ENCODE peak calls at places on chromosomes 11 and 22, in six cellular contexts. One of them, this sample, is unnamed.
A peak's percentile ranks its signal among the peaks of the same experiment; 100 is the strongest.

GRCh38 chr11:45834298-45834756 is 12.9 kb upstream of the CRY2 start:
- DNase-seq in mesenchymal stem cell: no peak
- DNase-seq in mesendoderm: no peak
- DNase-seq in H9: no peak
- DNase-seq in IMR-90: no peak
- DNase-seq in neuronal stem cell: no peak
- DNase-seq in this sample: no peak

GRCh38 chr11:66365711-66366619 is 5.6 kb downstream of the SLC29A2 start:
- DNase-seq in H9: no peak
- DNase-seq in IMR-90: no peak
- DNase-seq in mesenchymal stem cell: no peak
- DNase-seq in mesendoderm: no peak
- DNase-seq in neuronal stem cell: no peak
- DNase-seq in this sample: no peak

GRCh38 chr11:38392176-38392575 is 1794.1 kb upstream of the RAG2 start:
- DNase-seq in H9: no peak
- DNase-seq in IMR-90: no peak
- DNase-seq in neuronal stem cell: no peak
- DNase-seq in mesenchymal stem cell: no peak
- DNase-seq in mesendoderm: peak; percentile 45
- DNase-seq in this sample: no peak

GRCh38 chr11:75355051-75355450 is 3.6 kb upstream of the ARRB1 start:
- DNase-seq in H9: no peak
- DNase-seq in neuronal stem cell: no peak
- DNase-seq in IMR-90: no peak
- DNase-seq in mesenchymal stem cell: no peak
- DNase-seq in mesendoderm: no peak
- DNase-seq in this sample: no peak

GRCh38 chr11:69027704-69028372 is 14.8 kb upstream of the MRGPRF start:
- DNase-seq in mesenchymal stem cell: peak; percentile 73
- DNase-seq in H9: no peak
- DNase-seq in mesendoderm: no peak
- DNase-seq in neuronal stem cell: no peak
- DNase-seq in IMR-90: peak; percentile 31
- DNase-seq in this sample: peak; percentile 14

GRCh38 chr11:64130618-64131017 is 35.3 kb downstream of the MACROD1 start:
- DNase-seq in neuronal stem cell: no peak
- DNase-seq in H9: no peak
- DNase-seq in IMR-90: no peak
- DNase-seq in mesenchymal stem cell: no peak
- DNase-seq in mesendoderm: no peak
- DNase-seq in this sample: no peak

GRCh38 chr22:40204331-40205116 is 26.8 kb downstream of the TNRC6B start:
- DNase-seq in IMR-90: peak; percentile 73
- DNase-seq in mesenchymal stem cell: peak; percentile 88
- DNase-seq in neuronal stem cell: no peak
- DNase-seq in H9: no peak
- DNase-seq in mesendoderm: no peak
- DNase-seq in this sample: peak; percentile 90

GRCh38 chr22:32267011-32267410 is 11.9 kb upstream of the SLC5A4 start:
- DNase-seq in H9: no peak
- DNase-seq in neuronal stem cell: no peak
- DNase-seq in mesenchymal stem cell: no peak
- DNase-seq in mesendoderm: no peak
- DNase-seq in IMR-90: no peak
- DNase-seq in this sample: no peak

GRCh38 chr11:73576226-73576625 is 21.7 kb downstream of the FAM168A start:
- DNase-seq in mesenchymal stem cell: no peak
- DNase-seq in mesendoderm: no peak
- DNase-seq in IMR-90: no peak
- DNase-seq in neuronal stem cell: peak; percentile 30
- DNase-seq in H9: no peak
- DNase-seq in this sample: no peak

GRCh38 chr22:49712195-49712791 is 115.4 kb downstream of the BRD1 start:
- DNase-seq in IMR-90: no peak
- DNase-seq in mesenchymal stem cell: no peak
- DNase-seq in mesendoderm: peak; percentile 46
- DNase-seq in H9: peak; percentile 66
- DNase-seq in neuronal stem cell: peak; percentile 51
- DNase-seq in this sample: no peak

GRCh38 chr11:60056349-60056969 is at the start of gene MS4A3:
- DNase-seq in mesenchymal stem cell: no peak
- DNase-seq in neuronal stem cell: no peak
- DNase-seq in H9: no peak
- DNase-seq in IMR-90: no peak
- DNase-seq in mesendoderm: peak; percentile 51
- DNase-seq in this sample: peak; percentile 24

GRCh38 chr22:24134090-24134846 is 47.0 kb upstream of the SUSD2 start:
- DNase-seq in mesendoderm: peak; percentile 37
- DNase-seq in neuronal stem cell: peak; percentile 61
- DNase-seq in IMR-90: no peak
- DNase-seq in H9: no peak
- DNase-seq in mesenchymal stem cell: no peak
- DNase-seq in this sample: no peak

GRCh38 chr11:49995559-49995958 is 13.2 kb upstream of the OR4C12 start:
- DNase-seq in mesenchymal stem cell: peak; percentile 15
- DNase-seq in neuronal stem cell: no peak
- DNase-seq in IMR-90: peak; percentile 50
- DNase-seq in mesendoderm: peak; percentile 72
- DNase-seq in H9: peak; percentile 25
- DNase-seq in this sample: no peak

GRCh38 chr11:70901951-70902521 is 350.3 kb downstream of the SHANK2 start:
- DNase-seq in mesendoderm: no peak
- DNase-seq in IMR-90: peak; percentile 7
- DNase-seq in mesenchymal stem cell: peak; percentile 15
- DNase-seq in neuronal stem cell: no peak
- DNase-seq in H9: no peak
- DNase-seq in this sample: no peak

GRCh38 chr22:39724390-39724789 is 153.8 kb downstream of the CACNA1I start:
- DNase-seq in mesenchymal stem cell: no peak
- DNase-seq in mesendoderm: peak; percentile 49
- DNase-seq in neuronal stem cell: no peak
- DNase-seq in IMR-90: no peak
- DNase-seq in H9: peak; percentile 50
- DNase-seq in this sample: no peak

GRCh38 chr11:101686514-101686913 is 102.7 kb upstream of the TRPC6 start:
- DNase-seq in H9: no peak
- DNase-seq in neuronal stem cell: no peak
- DNase-seq in mesenchymal stem cell: peak; percentile 75
- DNase-seq in IMR-90: peak; percentile 80
- DNase-seq in mesendoderm: no peak
- DNase-seq in this sample: peak; percentile 80

GRCh38 chr11:40032331-40032730 is 1427.1 kb downstream of the LRRC4C start:
- DNase-seq in H9: peak; percentile 30
- DNase-seq in IMR-90: no peak
- DNase-seq in mesendoderm: peak; percentile 15
- DNase-seq in neuronal stem cell: no peak
- DNase-seq in mesenchymal stem cell: no peak
- DNase-seq in this sample: no peak

GRCh38 chr11:100682247-100682969 is 4.7 kb upstream of the ARHGAP42 start:
- DNase-seq in H9: no peak
- DNase-seq in mesendoderm: peak; percentile 51
- DNase-seq in neuronal stem cell: no peak
- DNase-seq in IMR-90: peak; percentile 46
- DNase-seq in mesenchymal stem cell: peak; percentile 52
- DNase-seq in this sample: no peak

GRCh38 chr11:118883368-118884071 is at the start of gene CXCR5:
- DNase-seq in neuronal stem cell: no peak
- DNase-seq in H9: no peak
- DNase-seq in IMR-90: peak; percentile 35
- DNase-seq in mesenchymal stem cell: peak; percentile 59
- DNase-seq in mesendoderm: peak; percentile 80
- DNase-seq in this sample: no peak

GRCh38 chr22:23574371-23574811 is 5.7 kb downstream of the IGLL1 start:
- DNase-seq in IMR-90: no peak
- DNase-seq in mesenchymal stem cell: no peak
- DNase-seq in mesendoderm: no peak
- DNase-seq in neuronal stem cell: no peak
- DNase-seq in H9: no peak
- DNase-seq in this sample: peak; percentile 18

GRCh38 chr11:117705866-117706265 is 91.2 kb downstream of the DSCAML1 start:
- DNase-seq in H9: no peak
- DNase-seq in mesendoderm: no peak
- DNase-seq in mesenchymal stem cell: no peak
- DNase-seq in neuronal stem cell: no peak
- DNase-seq in IMR-90: no peak
- DNase-seq in this sample: no peak

DNA sequence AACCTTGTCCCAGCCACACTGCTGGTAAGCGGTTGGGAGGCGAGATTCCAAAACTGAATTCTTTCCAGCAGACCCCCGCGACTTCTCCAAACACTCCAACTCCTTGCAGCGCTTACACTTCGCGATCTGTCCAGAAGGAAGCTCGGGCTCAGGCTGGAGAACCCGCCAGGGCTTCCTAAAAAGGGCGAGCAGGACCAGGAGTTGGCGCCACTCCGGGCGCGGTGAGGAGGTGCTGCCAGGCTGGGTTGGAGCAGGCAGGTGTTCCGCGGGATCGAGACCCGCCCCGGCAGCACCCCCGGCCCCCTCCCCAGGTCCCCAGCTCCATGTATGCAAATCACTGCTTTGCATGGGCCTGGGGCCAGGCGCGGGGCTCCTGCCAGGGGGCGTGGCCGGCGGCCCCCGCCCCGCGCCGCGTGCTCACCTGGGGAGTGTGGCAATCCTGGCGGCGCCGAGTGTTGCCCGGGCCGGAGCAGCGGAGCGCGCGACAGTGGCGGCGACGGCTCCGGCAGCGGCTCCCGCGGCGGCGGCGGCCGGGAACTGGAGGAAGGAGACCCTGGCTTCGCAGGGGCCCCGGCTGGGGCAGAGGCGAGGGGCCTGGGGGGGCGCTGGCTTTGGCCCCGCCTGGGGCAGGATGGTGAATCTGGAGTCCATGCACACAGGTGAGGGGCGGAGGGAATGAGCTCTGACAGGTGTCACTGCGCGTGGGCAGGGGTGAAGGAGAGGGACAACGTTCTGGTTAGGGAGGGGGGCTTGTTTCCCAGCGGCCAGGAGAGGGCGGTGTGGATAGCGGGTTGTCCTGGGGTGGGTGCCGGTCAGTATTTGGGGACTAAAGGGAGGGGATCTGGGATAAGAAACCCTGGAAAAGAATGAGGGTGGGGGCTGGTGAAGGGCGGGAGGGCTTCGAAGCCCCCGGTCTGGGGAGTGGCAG is at the start of gene POU2F3:
- DNase-seq in H9: peak; percentile 65
- DNase-seq in mesenchymal stem cell: no peak
- DNase-seq in mesendoderm: peak; percentile 56
- DNase-seq in neuronal stem cell: no peak
- DNase-seq in IMR-90: no peak
- DNase-seq in this sample: no peak
- H4K8ac ChIP-seq in H9: no peak within 1 kb of the TSS
- H4K8ac ChIP-seq in mesenchymal stem cell: no peak within 1 kb of the TSS
- H4K8ac ChIP-seq in mesendoderm: no peak within 1 kb of the TSS
- H4K8ac ChIP-seq in neuronal stem cell: no peak within 1 kb of the TSS
- H4K8ac ChIP-seq in IMR-90: no peak within 1 kb of the TSS
- H4K8ac ChIP-seq in this sample: no peak within 1 kb of the TSS

GRCh38 chr11:104164028-104164520 is at the start of gene PDGFD:
- DNase-seq in mesenchymal stem cell: peak; percentile 71
- DNase-seq in mesendoderm: peak; percentile 95
- DNase-seq in H9: peak; percentile 90
- DNase-seq in IMR-90: peak; percentile 70
- DNase-seq in neuronal stem cell: peak; percentile 78
- DNase-seq in this sample: peak; percentile 32

GRCh38 chr11:104161751-104162450 is 2.0 kb downstream of the PDGFD start:
- DNase-seq in IMR-90: peak; percentile 11
- DNase-seq in mesenchymal stem cell: no peak
- DNase-seq in neuronal stem cell: no peak
- DNase-seq in mesendoderm: no peak
- DNase-seq in H9: no peak
- DNase-seq in this sample: peak; percentile 54

GRCh38 chr11:104165014-104165413 is 1.1 kb upstream of the PDGFD start:
- DNase-seq in neuronal stem cell: no peak
- DNase-seq in H9: peak; percentile 26
- DNase-seq in mesendoderm: no peak
- DNase-seq in mesenchymal stem cell: no peak
- DNase-seq in IMR-90: no peak
- DNase-seq in this sample: no peak

GRCh38 chr11:104159356-104159755 is 4.6 kb downstream of the PDGFD start:
- DNase-seq in IMR-90: peak; percentile 54
- DNase-seq in H9: no peak
- DNase-seq in mesendoderm: no peak
- DNase-seq in neuronal stem cell: no peak
- DNase-seq in mesenchymal stem cell: peak; percentile 22
- DNase-seq in this sample: no peak

DNA sequence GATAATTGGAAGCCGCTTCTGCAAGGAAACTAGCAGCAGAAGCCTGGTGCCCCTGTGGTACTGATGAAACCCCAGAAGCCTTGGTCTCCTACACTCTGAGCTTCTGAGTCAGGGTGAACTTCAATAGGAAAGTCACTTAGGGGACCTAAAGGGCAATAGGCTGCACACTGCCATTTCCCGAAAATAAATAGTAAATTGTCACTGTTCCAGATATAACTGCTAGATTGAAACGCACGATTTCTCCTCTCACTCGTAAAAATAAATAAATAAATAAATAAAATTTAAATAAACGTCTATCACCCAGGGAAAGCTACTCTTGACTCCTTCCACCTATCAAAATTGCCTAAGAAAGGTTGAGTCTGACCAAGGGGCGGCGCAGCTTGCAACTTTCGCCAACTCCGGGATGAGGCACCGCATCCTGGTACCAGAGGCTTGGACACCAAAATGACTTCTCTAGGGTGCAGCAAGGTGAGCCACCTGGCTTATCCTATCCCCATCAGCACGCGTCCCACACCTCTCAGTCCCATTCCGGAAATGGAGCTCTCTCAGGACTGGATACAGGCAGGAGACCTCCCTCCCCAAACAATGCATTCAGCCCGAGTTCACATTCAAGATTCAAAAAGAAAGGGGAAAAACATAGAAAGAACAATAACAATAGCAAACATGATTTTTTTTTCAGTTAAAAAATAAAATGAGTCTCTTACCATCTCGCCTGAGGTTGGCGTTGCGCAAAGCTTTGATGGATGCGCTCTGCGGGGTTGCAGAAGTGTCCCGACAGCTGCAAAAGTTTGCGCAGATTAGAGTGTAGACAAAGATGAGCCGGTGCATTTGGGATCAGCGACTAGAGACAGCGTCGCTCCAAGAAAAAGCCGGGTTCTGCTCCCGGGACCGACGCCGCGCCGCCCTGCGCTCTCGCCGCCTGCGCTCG is 583 bp downstream of the PDGFD start:
- DNase-seq in mesenchymal stem cell: peak; percentile 23
- DNase-seq in neuronal stem cell: peak; percentile 11
- DNase-seq in IMR-90: peak; percentile 20
- DNase-seq in mesendoderm: peak; percentile 73
- DNase-seq in H9: peak; percentile 66
- DNase-seq in this sample: no peak
- H3K9ac ChIP-seq in mesenchymal stem cell: peak overlapping the region; percentile 68
- H3K9ac ChIP-seq in neuronal stem cell: peak overlapping the region; percentile 90
- H3K9ac ChIP-seq in IMR-90: peak overlapping the region; percentile 69
- H3K9ac ChIP-seq in mesendoderm: peak overlapping the region; percentile 65
- H3K9ac ChIP-seq in H9: no peak overlapping the region
- H3K9ac ChIP-seq in this sample: no peak overlapping the region

GRCh38 chr11:134518616-134519389 is 106.8 kb upstream of the B3GAT1 start:
- DNase-seq in mesendoderm: no peak
- DNase-seq in IMR-90: no peak
- DNase-seq in H9: no peak
- DNase-seq in neuronal stem cell: no peak
- DNase-seq in mesenchymal stem cell: no peak
- DNase-seq in this sample: no peak
- H3K27me3 ChIP-seq in mesendoderm: no peaks in the 10 kb centered on the region
- H3K27me3 ChIP-seq in IMR-90: no peaks in the 10 kb centered on the region
- H3K27me3 ChIP-seq in H9: no peaks in the 10 kb centered on the region
- H3K27me3 ChIP-seq in neuronal stem cell: no peaks in the 10 kb centered on the region
- H3K27me3 ChIP-seq in mesenchymal stem cell: no peaks in the 10 kb centered on the region
- H3K27me3 ChIP-seq in this sample: no peaks in the 10 kb centered on the region

GRCh38 chr11:68014966-68015447 is 4.9 kb downstream of the ALDH3B1 start:
- DNase-seq in neuronal stem cell: no peak
- DNase-seq in mesenchymal stem cell: no peak
- DNase-seq in mesendoderm: no peak
- DNase-seq in IMR-90: no peak
- DNase-seq in H9: no peak
- DNase-seq in this sample: no peak
- H4K8ac ChIP-seq in neuronal stem cell: no peak overlapping the region
- H4K8ac ChIP-seq in mesenchymal stem cell: peak overlapping the region; percentile 66
- H4K8ac ChIP-seq in mesendoderm: no peak overlapping the region
- H4K8ac ChIP-seq in IMR-90: peak overlapping the region; percentile 88
- H4K8ac ChIP-seq in H9: no peak overlapping the region
- H4K8ac ChIP-seq in this sample: no peak overlapping the region